ENCODE peak calls at places on chromosomes 6 and 20, in nine cellular contexts. F is pons, A is thyroid gland, G is RCC 7860, Y is mammary epithelial cell, N is NCI-H510A treated with DMSO at 0.1 percent for 48 hours, Z is Calu3, R is NCI-H1436, S is heart left ventricle. M is an unnamed sample.

GRCh38 chr20:54133434-54134427 is 40.1 kb downstream of the CYP24A1 start:
- DNase-seq in Z (peak; percentile 83), R (no peak), Y (peak; percentile 80), G (peak; percentile 96), A (peak; percentile 11), F (peak; percentile 71), N (no peak), S (no peak), M (no peak)

GRCh38 chr6:155315516-155315871 is 1.2 kb upstream of the TFB1M start:
- DNase-seq in F (peak; percentile 14), R (no peak), N (no peak), G (no peak), Y (peak; percentile 30), A (no peak), S (no peak), Z (no peak), M (no peak)

GRCh38 chr20:60228255-60228654 is 270.0 kb downstream of the CDH26 start:
- DNase-seq in S (no peak), R (no peak), Z (no peak), N (no peak), Y (peak; percentile 20), F (peak; percentile 65), G (no peak), A (no peak), M (no peak)

GRCh38 chr6:162053084-162053483 is 674.5 kb downstream of the PRKN start:
- DNase-seq in Z (no peak), N (no peak), S (no peak), A (no peak), G (no peak), F (no peak), R (no peak), Y (no peak), M (no peak)

GRCh38 chr6:128275030-128275429 is 245.4 kb downstream of the PTPRK start:
- DNase-seq in N (no peak), G (peak; percentile 14), R (no peak), S (no peak), Z (no peak), Y (peak; percentile 44), A (no peak), F (no peak), M (no peak)

GRCh38 chr20:46994341-46994740 is 99.7 kb downstream of the EYA2 start:
- DNase-seq in R (no peak), Z (peak; percentile 45), G (no peak), F (no peak), S (no peak), Y (peak; percentile 48), N (no peak), A (no peak), M (peak; percentile 3)

GRCh38 chr6:2502096-2502997 is 248.4 kb downstream of the MYLK4 start:
- DNase-seq in Z (no peak), A (no peak), G (no peak), F (no peak), Y (no peak), S (no peak), R (no peak), N (no peak), M (no peak)

GRCh38 chr6:9628819-9629218 is 786.1 kb downstream of the TFAP2A start:
- DNase-seq in G (no peak), R (no peak), Z (no peak), Y (peak; percentile 60), A (no peak), N (no peak), S (no peak), F (no peak), M (no peak)

GRCh38 chr6:158868122-158868480 is 48.9 kb upstream of the EZR start:
- DNase-seq in R (no peak), G (no peak), Z (no peak), A (no peak), F (no peak), S (no peak), N (no peak), Y (no peak), M (no peak)

GRCh38 chr20:35575958-35576357 is 34.1 kb downstream of the ERGIC3 start:
- DNase-seq in R (no peak), S (no peak), N (peak; percentile 63), G (no peak), Y (no peak), F (no peak), A (no peak), Z (peak; percentile 87), M (no peak)

GRCh38 chr20:38473353-38473795 is 731 bp downstream of the RALGAPB start:
- DNase-seq in Y (no peak), N (no peak), Z (no peak), F (peak; percentile 35), A (no peak), G (no peak), S (no peak), R (no peak), M (no peak)

GRCh38 chr6:106110167-106110826 is 24.2 kb downstream of the PRDM1 start:
- DNase-seq in N (peak; percentile 58), A (peak; percentile 87), Y (no peak), G (no peak), S (no peak), Z (peak; percentile 27), F (no peak), R (no peak), M (no peak)